ENCODE peak calls at places on chromosome 17, in six cellular contexts. S, U, Y, X, L and Z are unnamed samples.
A peak's percentile ranks its signal among the peaks of the same experiment; 100 is the strongest.

GRCh38 chr17:55391764-55392467 is 29.7 kb downstream of the MMD start:
- DNase-seq in S (no peak), U (no peak), Y (no peak), X (no peak), L (no peak), Z (no peak)

GRCh38 chr17:48333034-48333491 is 97.0 kb downstream of the SKAP1 start:
- DNase-seq in S (no peak), U (no peak), Y (no peak), X (no peak), L (no peak), Z (peak; percentile 83)

GRCh38 chr17:9074106-9074505 is 52.8 kb downstream of the NTN1 start:
- DNase-seq in S (no peak), U (no peak), Y (peak; percentile 46), X (no peak), L (no peak), Z (peak; percentile 10)

GRCh38 chr17:4316648-4317047 is 49.8 kb downstream of the UBE2G1 start:
- DNase-seq in S (no peak), U (no peak), Y (no peak), X (no peak), L (no peak), Z (no peak)

GRCh38 chr17:82080048-82080788 is 14.6 kb upstream of the DUS1L start:
- DNase-seq in S (no peak), U (no peak), Y (no peak), X (no peak), L (no peak), Z (no peak)

GRCh38 chr17:74325743-74326379 is at the start of gene KIF19:
- DNase-seq in S (no peak), U (peak; percentile 18), Y (no peak), X (no peak), L (peak; percentile 88), Z (no peak)

GRCh38 chr17:2689411-2690164 is 22.0 kb downstream of the CLUH start:
- DNase-seq in S (no peak), U (peak; percentile 23), Y (no peak), X (no peak), L (peak; percentile 13), Z (no peak)

GRCh38 chr17:80180192-80180591 is 10.4 kb downstream of the CARD14 start:
- DNase-seq in S (no peak), U (no peak), Y (no peak), X (no peak), L (no peak), Z (no peak)

GRCh38 chr17:31869031-31869430 is 10.0 kb upstream of the COPRS start:
- DNase-seq in S (no peak), U (no peak), Y (no peak), X (no peak), L (no peak), Z (no peak)

GRCh38 chr17:77375917-77376651 is 235.3 kb downstream of the SEC14L1 start:
- DNase-seq in S (no peak), U (no peak), Y (no peak), X (no peak), L (no peak), Z (no peak)

GRCh38 chr17:50117202-50118040 is 12.5 kb downstream of the SAMD14 start:
- DNase-seq in S (no peak), U (peak; percentile 63), Y (no peak), X (peak; percentile 83), L (peak; percentile 67), Z (peak; percentile 52)

GRCh38 chr17:82215095-82215971 is 2.7 kb upstream of the CCDC57 start:
- DNase-seq in S (peak; percentile 67), U (no peak), Y (no peak), X (peak; percentile 70), L (peak; percentile 68), Z (no peak)

GRCh38 chr17:2089021-2089422 is 34.1 kb downstream of the HIC1 start:
- DNase-seq in S (no peak), U (no peak), Y (no peak), X (peak; percentile 17), L (no peak), Z (no peak)

GRCh38 chr17:2094891-2095535 is 40.1 kb downstream of the HIC1 start:
- DNase-seq in S (no peak), U (peak; percentile 55), Y (no peak), X (peak; percentile 33), L (peak; percentile 43), Z (peak; percentile 51)

GRCh38 chr17:30378191-30378796 is 433 bp upstream of the CPD start:
- DNase-seq in S (no peak), U (no peak), Y (no peak), X (no peak), L (peak; percentile 29), Z (no peak)

GRCh38 chr17:13642188-13642587 is 40.5 kb upstream of the HS3ST3A1 start:
- DNase-seq in S (no peak), U (no peak), Y (no peak), X (no peak), L (no peak), Z (no peak)

GRCh38 chr17:67602974-67603373 is 114.8 kb upstream of the NOL11 start:
- DNase-seq in S (no peak), U (no peak), Y (no peak), X (peak; percentile 48), L (peak; percentile 79), Z (peak; percentile 28)

GRCh38 chr17:5788266-5788900 is 204.1 kb upstream of the NLRP1 start:
- DNase-seq in S (no peak), U (no peak), Y (no peak), X (no peak), L (no peak), Z (peak; percentile 83)

GRCh38 chr17:9185142-9185541 is 163.8 kb downstream of the NTN1 start:
- DNase-seq in S (no peak), U (no peak), Y (no peak), X (no peak), L (no peak), Z (peak; percentile 55)

GRCh38 chr17:31580331-31581021 is 189.0 kb downstream of the RAB11FIP4 start:
- DNase-seq in S (peak; percentile 93), U (no peak), Y (no peak), X (peak; percentile 96), L (peak; percentile 61), Z (peak; percentile 79)

GRCh38 chr17:82184761-82185160 is 27.9 kb downstream of the CCDC57 start:
- DNase-seq in S (no peak), U (no peak), Y (no peak), X (no peak), L (no peak), Z (no peak)

GRCh38 chr17:58531661-58532554 is 17.5 kb upstream of the MTMR4 start:
- DNase-seq in S (no peak), U (peak; percentile 42), Y (no peak), X (peak; percentile 56), L (peak; percentile 78), Z (peak; percentile 30)

DNA sequence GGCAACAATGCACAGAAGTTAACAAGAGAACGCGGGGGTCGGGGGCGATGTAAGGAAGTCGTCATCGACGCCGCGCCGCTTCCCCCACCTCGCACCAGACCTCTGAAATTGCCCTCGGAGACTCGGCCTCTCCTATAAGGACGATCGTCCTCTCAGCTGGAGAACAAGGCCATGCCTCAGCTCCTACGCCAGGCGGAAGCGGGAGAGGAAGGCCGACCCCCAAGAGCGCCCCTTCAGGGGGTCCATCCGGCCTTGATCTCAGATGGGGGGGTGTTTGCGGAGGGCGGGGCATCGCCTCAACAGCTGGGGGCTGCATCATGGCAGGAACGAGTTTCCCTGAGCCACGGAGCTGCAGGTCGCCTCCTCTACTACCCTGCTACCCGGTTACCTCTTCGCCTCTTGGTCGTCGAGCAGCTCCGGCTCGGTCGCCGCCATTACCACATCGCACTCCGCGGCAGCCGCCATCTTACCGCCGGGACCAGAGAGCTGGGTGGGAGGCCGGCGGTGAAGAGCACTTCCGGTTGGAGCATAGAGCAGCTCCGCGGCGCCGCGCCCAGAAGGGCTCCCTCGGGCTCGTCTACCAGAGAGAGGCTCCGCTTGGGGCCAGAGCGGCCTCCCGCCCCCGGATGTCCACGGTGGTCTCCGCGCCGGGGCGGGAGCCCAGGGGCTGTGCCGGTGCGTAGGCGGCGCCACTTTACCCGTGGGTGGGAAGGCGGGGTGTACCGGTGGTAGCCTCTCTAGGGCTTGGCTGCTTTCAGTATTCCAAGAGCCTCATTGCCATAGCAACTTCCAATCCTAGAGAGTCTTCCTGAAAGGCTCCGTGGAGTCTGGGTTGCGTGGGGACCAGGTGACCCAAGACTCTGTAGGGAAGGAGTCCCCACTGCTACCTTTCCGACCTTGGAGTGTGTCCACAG is at the start of gene DNAJC7:
- DNase-seq in S (peak; percentile 88), U (peak; percentile 87), Y (peak; percentile 84), X (peak; percentile 95), L (peak; percentile 96), Z (peak; percentile 70)
- TF ChIP-seq CTCF in S (no peak), U (no peak), Y (no peak), X (no peak), L (no peak), Z (no peak)

GRCh38 chr17:28910534-28910933 is 7.7 kb upstream of the DHRS13 start:
- DNase-seq in S (no peak), U (no peak), Y (no peak), X (no peak), L (no peak), Z (no peak)

GRCh38 chr17:28911411-28912045 is 8.6 kb upstream of the DHRS13 start:
- DNase-seq in S (no peak), U (no peak), Y (no peak), X (no peak), L (no peak), Z (no peak)

GRCh38 chr17:28912938-28913333 is 10.1 kb upstream of the DHRS13 start:
- DNase-seq in S (no peak), U (no peak), Y (no peak), X (no peak), L (no peak), Z (no peak)

GRCh38 chr17:28908640-28909098 is 5.8 kb upstream of the DHRS13 start:
- DNase-seq in S (no peak), U (no peak), Y (no peak), X (no peak), L (no peak), Z (no peak)

GRCh38 chr17:28912281-28912937 is 9.5 kb upstream of the DHRS13 start:
- DNase-seq in S (no peak), U (no peak), Y (no peak), X (peak; percentile 45), L (no peak), Z (no peak)
- TF ChIP-seq CTCF in S (peak; percentile 45), U (no peak), Y (no peak), X (peak; percentile 64), L (peak; percentile 4), Z (peak; percentile 14)

GRCh38 chr17:7572588-7573323 is 6.7 kb upstream of the CD68 start:
- DNase-seq in S (no peak), U (peak; percentile 99), Y (peak; percentile 99), X (peak; percentile 97), L (peak; percentile 99), Z (peak; percentile 96)
- TF ChIP-seq CTCF in S (no peak), U (no peak), Y (no peak), X (no peak), L (no peak), Z (no peak)

DNA sequence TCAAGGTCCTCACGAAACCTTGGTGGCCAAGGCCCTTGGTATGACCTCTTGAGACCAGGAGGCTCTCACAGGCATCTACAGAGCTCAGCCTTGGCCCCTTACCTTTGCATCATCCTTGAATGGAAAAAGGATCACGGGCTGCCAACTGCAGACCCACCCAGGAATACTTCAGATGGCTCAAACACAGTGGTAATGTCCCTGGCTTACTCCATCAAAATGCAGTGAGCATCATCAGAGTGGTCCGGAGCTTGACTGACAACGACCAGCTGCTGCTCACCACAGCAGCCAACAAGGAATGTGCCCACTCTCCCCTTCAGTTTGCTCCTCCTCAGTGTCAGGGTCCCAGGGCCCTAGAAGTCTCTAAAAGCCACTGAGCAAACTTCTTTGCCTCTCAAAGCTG is 17.6 kb upstream of the MYH3 start:
- DNase-seq in S (no peak), U (no peak), Y (no peak), X (no peak), L (no peak), Z (no peak)
- TF ChIP-seq CTCF in S (no peak), U (no peak), Y (no peak), X (no peak), L (no peak), Z (no peak)